ENCODE peak calls at places on chromosomes 1 and 21, in ten cellular contexts. P is IMR-90, W is stomach, H is pancreas, S is BE2C, M is HepG2, G is heart left ventricle, N is K562, F is psoas muscle, X is Peyer's patch. K is an unnamed sample.

GRCh38 chr1:210232524-210233215 is at the start of gene SERTAD4:
- DNase-seq in W (peak), S (peak), M (no peak), X (no peak), N (no peak), F (no peak), G (peak), H (peak), P (no peak), K (peak)

GRCh38 chr1:67211589-67212563 is 45.6 kb downstream of the IL23R start:
- DNase-seq in G (no peak), X (peak), W (no peak), P (peak), S (peak), H (peak), N (no peak), F (no peak), M (peak), K (peak)

GRCh38 chr1:119946724-119947123 is 50.4 kb upstream of the ADAM30 start:
- DNase-seq in M (no peak), G (no peak), W (no peak), X (no peak), N (no peak), P (peak), F (no peak), H (no peak), S (no peak), K (peak)

GRCh38 chr1:110737206-110737605 is 62.5 kb upstream of the KCNA3 start:
- DNase-seq in M (no peak), H (no peak), P (no peak), G (no peak), X (no peak), W (no peak), S (no peak), F (no peak), N (no peak), K (no peak)

GRCh38 chr1:218748071-218748470 is 402.9 kb downstream of the TGFB2 start:
- DNase-seq in F (no peak), S (no peak), X (no peak), H (no peak), W (no peak), P (peak), G (no peak), M (no peak), N (no peak), K (peak)

GRCh38 chr1:66298427-66298826 is 235.5 kb upstream of the SGIP1 start:
- DNase-seq in S (no peak), M (no peak), H (no peak), F (no peak), N (no peak), W (peak), X (no peak), G (no peak), P (no peak), K (no peak)

GRCh38 chr21:41681939-41682718 is 84.7 kb downstream of the RIPK4 start:
- DNase-seq in X (no peak), W (no peak), P (no peak), S (no peak), M (no peak), G (no peak), H (no peak), N (no peak), F (no peak), K (no peak)

GRCh38 chr1:40014253-40014706 is 26.2 kb upstream of the CAP1 start:
- DNase-seq in N (no peak), X (no peak), M (no peak), S (no peak), W (no peak), H (no peak), G (no peak), F (no peak), P (peak), K (no peak)

GRCh38 chr1:229514578-229515275 is 6.6 kb upstream of the NUP133 start:
- DNase-seq in X (peak), W (peak), H (peak), S (peak), M (peak), F (peak), N (peak), G (no peak), P (peak), K (peak)

GRCh38 chr1:145786271-145786670 is 37.6 kb downstream of the RNF115 start:
- DNase-seq in S (no peak), H (no peak), X (no peak), P (no peak), F (no peak), G (no peak), W (no peak), M (no peak), N (no peak), K (no peak)

GRCh38 chr1:85328713-85329376 is 52.4 kb upstream of the BCL10 start:
- DNase-seq in F (no peak), S (no peak), M (peak), X (no peak), P (peak), N (no peak), H (peak), G (no peak), W (no peak), K (peak)

GRCh38 chr1:227654858-227655752 is 80.0 kb downstream of the JMJD4 start:
- DNase-seq in F (no peak), N (no peak), H (no peak), S (no peak), W (no peak), X (no peak), G (no peak), M (no peak), P (no peak), K (no peak)

GRCh38 chr1:231770776-231771175 is 144.2 kb downstream of the DISC1 start:
- DNase-seq in M (no peak), X (no peak), H (no peak), G (no peak), N (no peak), P (no peak), W (no peak), S (no peak), F (peak), K (no peak)

GRCh38 chr21:15604424-15604823 is 125.4 kb upstream of the USP25 start:
- DNase-seq in F (no peak), P (peak), M (no peak), N (no peak), G (no peak), H (no peak), X (no peak), W (no peak), S (no peak), K (peak)

GRCh38 chr1:29396438-29397255 is 160.3 kb downstream of the PTPRU start:
- DNase-seq in M (no peak), G (no peak), W (no peak), P (peak), N (no peak), S (no peak), F (no peak), X (no peak), H (no peak), K (peak)

GRCh38 chr1:87800006-87800405 is 471.3 kb downstream of the LMO4 start:
- DNase-seq in X (no peak), W (no peak), M (no peak), H (no peak), P (peak), F (no peak), S (no peak), G (no peak), N (no peak), K (peak)

GRCh38 chr1:224774378-224774777 is 155.1 kb upstream of the DNAH14 start:
- DNase-seq in M (no peak), P (no peak), N (no peak), S (peak), X (no peak), F (no peak), W (no peak), G (no peak), H (no peak), K (no peak)

GRCh38 chr21:43292041-43292865 is 123.4 kb downstream of the CRYAA start:
- DNase-seq in G (peak), P (no peak), W (no peak), X (no peak), M (no peak), F (peak), S (no peak), H (no peak), N (no peak), K (no peak)

GRCh38 chr1:46303872-46304326 is 401 bp downstream of the UQCRH start:
- DNase-seq in P (no peak), H (no peak), F (no peak), N (no peak), X (no peak), W (no peak), S (no peak), G (no peak), M (no peak), K (no peak)

GRCh38 chr1:53341961-53342707 is 14.3 kb upstream of the LRP8 start:
- DNase-seq in M (no peak), F (no peak), H (no peak), S (no peak), W (peak), X (no peak), P (no peak), G (peak), N (no peak), K (no peak)

GRCh38 chr1:64072089-64072835 is 131.2 kb upstream of the UBE2U start:
- DNase-seq in M (no peak), N (no peak), H (no peak), X (no peak), W (peak), P (peak), F (no peak), G (no peak), S (no peak), K (peak)

GRCh38 chr1:39955547-39956539 is 898 bp downstream of the MFSD2A start:
- DNase-seq in P (peak), W (peak), S (peak), H (no peak), F (no peak), N (no peak), G (no peak), X (peak), M (no peak), K (peak)

GRCh38 chr1:214525535-214526019 is 25.8 kb downstream of the PTPN14 start:
- DNase-seq in H (no peak), G (no peak), F (no peak), M (no peak), S (no peak), P (peak), X (no peak), N (no peak), W (no peak), K (peak)

GRCh38 chr1:160217466-160218165 is 12.4 kb downstream of the PEA15 start:
- DNase-seq in M (peak), W (peak), S (no peak), P (no peak), N (no peak), X (no peak), H (no peak), G (no peak), F (no peak), K (peak)

GRCh38 chr1:24155011-24155782 is 12.3 kb upstream of the IL22RA1 start:
- DNase-seq in X (no peak), S (no peak), M (peak), N (no peak), W (peak), F (no peak), G (no peak), H (peak), P (no peak), K (no peak)

GRCh38 chr1:168767885-168768584 is 39.0 kb upstream of the DPT start:
- DNase-seq in F (no peak), P (peak), W (peak), N (no peak), H (no peak), S (no peak), M (no peak), X (no peak), G (no peak), K (peak)

GRCh38 chr1:115284209-115284608 is 53.8 kb downstream of the NGF start:
- DNase-seq in X (no peak), N (no peak), P (no peak), M (no peak), G (no peak), W (no peak), F (no peak), S (no peak), H (no peak), K (no peak)

GRCh38 chr21:14763695-14764064 is 217.6 kb upstream of the SAMSN1 start:
- DNase-seq in M (no peak), G (no peak), N (no peak), W (no peak), H (no peak), S (no peak), X (peak), P (no peak), F (no peak), K (no peak)

GRCh38 chr1:85940621-85941306 is 215.8 kb downstream of the COL24A1 start:
- DNase-seq in X (no peak), S (no peak), G (no peak), F (no peak), P (peak), H (no peak), M (no peak), N (no peak), W (no peak), K (peak)

GRCh38 chr1:116092752-116093489 is 18.3 kb upstream of the MAB21L3 start:
- DNase-seq in S (no peak), W (no peak), P (no peak), H (no peak), F (no peak), N (no peak), M (no peak), G (no peak), X (no peak), K (no peak)

GRCh38 chr1:56081151-56081550 is 498.2 kb downstream of the PLPP3 start:
- DNase-seq in S (no peak), N (no peak), F (peak), H (no peak), P (peak), G (no peak), M (no peak), W (no peak), X (no peak), K (peak)

GRCh38 chr1:35340519-35340918 is 72.0 kb downstream of the ZMYM4 start:
- DNase-seq in P (no peak), W (no peak), H (no peak), G (no peak), F (no peak), X (no peak), S (no peak), N (no peak), M (no peak), K (no peak)

GRCh38 chr1:35350872-35351271 is 82.4 kb downstream of the ZMYM4 start:
- DNase-seq in F (no peak), M (no peak), W (peak), X (no peak), S (no peak), H (no peak), N (no peak), G (no peak), P (no peak), K (no peak)

DNA sequence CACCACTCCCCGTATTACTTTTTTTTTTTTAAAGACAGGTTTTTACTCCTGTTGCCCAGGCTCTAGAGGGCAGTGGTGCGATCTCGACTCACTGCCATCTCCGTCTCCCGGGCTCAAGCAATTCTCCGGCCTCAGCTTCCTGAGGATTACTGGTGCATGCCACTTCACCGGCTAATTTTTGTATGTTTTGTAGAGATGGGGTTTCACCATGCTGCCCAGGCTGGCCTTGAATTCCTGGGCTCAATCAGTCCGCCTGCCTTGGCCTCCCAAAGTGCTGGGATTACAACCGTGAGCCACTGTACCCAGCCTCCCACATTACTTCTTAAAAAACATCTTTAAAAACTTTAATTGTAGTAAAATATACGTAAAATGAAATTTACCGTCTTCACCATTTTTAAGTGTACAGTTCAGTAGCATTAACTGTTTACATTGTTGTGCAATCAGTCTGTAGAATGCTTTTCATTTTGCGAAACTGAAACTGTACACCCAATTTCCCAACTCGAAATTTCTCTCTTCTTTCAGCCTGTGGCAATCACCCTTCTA is 77.0 kb downstream of the ZMYM4 start:
- DNase-seq in M (peak), N (no peak), S (no peak), X (no peak), W (no peak), H (no peak), P (peak), G (no peak), F (no peak), K (no peak)
- TF ChIP-seq CTCF in M (peak), N (peak), S (no peak), X (no peak), W (no peak), H (no peak), P (no peak), G (no peak), F (no peak), K (no peak)

GRCh38 chr1:91633438-91633837 is 132.8 kb downstream of the CDC7 start:
- DNase-seq in F (no peak), X (no peak), M (no peak), P (no peak), S (no peak), H (no peak), G (no peak), N (no peak), W (no peak), K (no peak)
- H3K4me3 ChIP-seq in F (no peak), X (no peak), M (no peak), P (no peak), S (no peak), H (no peak), G (no peak), N (no peak), W (no peak), K (no peak)

GRCh38 chr1:37723390-37724078 is 31.2 kb downstream of the CDCA8 start:
- DNase-seq in N (no peak), X (no peak), M (peak), H (no peak), F (no peak), G (no peak), S (no peak), W (no peak), P (no peak), K (no peak)

GRCh38 chr1:37726191-37726590 is 33.9 kb downstream of the CDCA8 start:
- DNase-seq in N (no peak), S (no peak), H (no peak), M (no peak), G (no peak), X (no peak), P (no peak), W (no peak), F (no peak), K (no peak)

GRCh38 chr1:37723072-37723389 is 30.7 kb downstream of the CDCA8 start:
- DNase-seq in S (no peak), X (no peak), H (no peak), M (no peak), N (no peak), G (no peak), W (no peak), F (no peak), P (no peak), K (no peak)

GRCh38 chr1:37722181-37723071 is 30.1 kb downstream of the CDCA8 start:
- DNase-seq in G (no peak), X (no peak), S (no peak), M (no peak), H (no peak), W (no peak), P (no peak), F (no peak), N (no peak), K (no peak)

DNA sequence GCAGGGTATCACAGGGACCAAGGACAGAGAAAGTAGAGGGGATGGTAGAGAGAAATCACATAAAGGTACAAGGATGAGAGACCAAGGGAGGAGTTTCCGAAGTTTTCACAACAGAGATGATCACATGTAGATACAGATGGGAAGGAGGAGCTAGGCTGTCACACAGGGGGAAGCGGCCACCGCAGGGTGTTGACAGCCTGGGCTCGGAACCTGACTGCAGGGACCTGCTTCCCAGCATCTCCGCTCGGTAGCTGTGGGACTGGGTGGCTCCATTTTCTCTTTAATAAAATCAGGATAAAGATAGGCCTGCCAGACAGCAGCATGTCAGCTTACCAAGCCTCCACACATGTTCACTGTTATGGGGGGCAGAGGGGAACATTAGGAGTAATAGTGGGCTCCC is 32.3 kb downstream of the CDCA8 start:
- DNase-seq in F (no peak), P (no peak), H (no peak), S (no peak), M (no peak), N (no peak), G (no peak), W (no peak), X (no peak), K (no peak)
- TF ChIP-seq CTCF in F (no peak), P (no peak), H (no peak), S (no peak), M (no peak), N (no peak), G (no peak), W (no peak), X (no peak), K (no peak)

DNA sequence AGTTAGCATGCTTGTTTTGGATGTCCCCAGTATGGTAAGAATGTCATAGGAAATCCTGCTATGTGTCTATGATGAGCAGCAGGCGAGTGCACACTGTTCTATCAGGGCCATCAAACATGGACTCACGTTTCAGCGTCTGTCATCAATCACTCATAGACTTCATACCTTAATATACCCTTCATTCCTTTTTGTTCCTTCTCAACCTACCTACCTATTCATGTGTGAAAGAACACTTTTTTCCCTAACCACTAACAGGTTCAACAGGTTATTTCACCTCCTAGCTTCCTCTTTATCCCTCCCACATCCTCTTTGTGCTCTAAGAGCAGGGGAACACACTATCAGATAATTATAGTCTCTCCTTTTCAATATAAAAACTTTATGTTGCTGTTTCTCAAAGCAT is 300.6 kb downstream of the TM2D1 start:
- DNase-seq in W (no peak), M (no peak), X (no peak), F (no peak), P (no peak), N (no peak), G (no peak), H (no peak), S (no peak), K (no peak)
- H3K4me3 ChIP-seq in W (no peak), M (no peak), X (no peak), F (no peak), P (no peak), N (no peak), G (no peak), H (no peak), S (no peak), K (no peak)

GRCh38 chr1:71147637-71148360 is 67.0 kb upstream of the ZRANB2 start:
- DNase-seq in P (no peak), G (no peak), N (no peak), M (no peak), W (no peak), X (no peak), F (no peak), S (no peak), H (no peak), K (no peak)
- TF ChIP-seq CTCF in P (no peak), G (no peak), N (no peak), M (no peak), W (no peak), X (no peak), F (no peak), S (no peak), H (no peak), K (no peak)

GRCh38 chr1:245310605-245311531 is 156.1 kb downstream of the KIF26B start:
- DNase-seq in N (no peak), G (no peak), W (no peak), X (no peak), F (no peak), M (no peak), S (peak), P (no peak), H (peak), K (peak)
- H3K4me3 ChIP-seq in N (no peak), G (no peak), W (no peak), X (no peak), F (no peak), M (no peak), S (no peak), P (no peak), H (no peak), K (peak)

GRCh38 chr1:242242983-242243382 is 244.1 kb upstream of the MAP1LC3C start:
- DNase-seq in N (no peak), W (no peak), G (no peak), P (no peak), H (no peak), S (no peak), M (no peak), X (no peak), F (no peak), K (no peak)

GRCh38 chr1:242239394-242239793 is 240.5 kb upstream of the MAP1LC3C start:
- DNase-seq in S (peak), X (no peak), M (no peak), F (no peak), H (no peak), N (no peak), W (no peak), G (no peak), P (no peak), K (no peak)

GRCh38 chr1:242237051-242237450 is 238.2 kb upstream of the MAP1LC3C start:
- DNase-seq in P (no peak), W (no peak), N (no peak), F (no peak), S (no peak), H (no peak), G (no peak), M (no peak), X (no peak), K (no peak)

GRCh38 chr1:242240691-242241090 is 241.8 kb upstream of the MAP1LC3C start:
- DNase-seq in M (no peak), N (no peak), G (no peak), P (no peak), S (no peak), F (no peak), X (no peak), H (no peak), W (no peak), K (no peak)

DNA sequence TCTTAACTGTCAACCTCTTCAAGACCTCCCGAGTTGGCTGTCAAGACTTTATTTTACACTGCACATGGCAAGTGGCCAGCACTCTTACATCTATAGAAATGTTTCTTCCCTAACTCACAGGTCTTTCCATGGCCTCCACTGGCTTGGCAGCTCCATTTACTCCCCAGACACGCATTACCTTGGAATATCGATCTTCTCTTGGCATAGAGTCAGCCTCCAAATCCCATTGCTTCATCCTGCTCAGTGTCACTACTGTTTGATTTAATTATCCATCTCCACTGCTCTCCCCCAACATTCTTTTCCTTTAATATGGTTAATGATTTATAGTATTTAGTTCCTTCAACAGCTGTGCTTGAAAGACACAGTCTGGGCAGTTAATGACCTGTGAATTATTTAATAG is 241.2 kb upstream of the MAP1LC3C start:
- DNase-seq in G (no peak), S (peak), W (no peak), H (peak), M (no peak), X (no peak), N (no peak), F (no peak), P (no peak), K (no peak)
- TF ChIP-seq CTCF in G (no peak), S (no peak), W (no peak), H (no peak), M (no peak), X (no peak), N (no peak), F (no peak), P (no peak), K (no peak)